ENCODE peak calls at places on chromosomes 16 and 17, in five cellular contexts. W, T, E, R and C are unnamed samples.

GRCh38 chr17:73782641-73783381 is 138.6 kb upstream of the SDK2 start:
- DNase-seq in W (no peak), T (no peak), E (no peak), R (no peak), C (no peak)

GRCh38 chr17:31787857-31788570 is 71.0 kb downstream of the COPRS start:
- DNase-seq in W (peak; percentile 86), T (no peak), E (peak; percentile 57), R (peak; percentile 83), C (peak; percentile 96)

GRCh38 chr17:37447641-37448040 is 41.0 kb downstream of the TADA2A start:
- DNase-seq in W (peak; percentile 44), T (no peak), E (no peak), R (peak; percentile 45), C (peak; percentile 83)

GRCh38 chr16:89093602-89094251 is at the start of gene ACSF3:
- DNase-seq in W (peak; percentile 22), T (peak; percentile 89), E (no peak), R (peak; percentile 82), C (peak; percentile 80)

GRCh38 chr17:49910094-49910857 is 58.7 kb upstream of the DLX4 start:
- DNase-seq in W (no peak), T (no peak), E (no peak), R (peak; percentile 6), C (peak; percentile 67)

GRCh38 chr16:66984902-66985311 is 3.5 kb upstream of the CES4A start:
- DNase-seq in W (no peak), T (no peak), E (no peak), R (no peak), C (no peak)

GRCh38 chr16:27795992-27796614 is 246.2 kb downstream of the KATNIP start:
- DNase-seq in W (no peak), T (no peak), E (no peak), R (peak; percentile 55), C (peak; percentile 55)

GRCh38 chr16:10256855-10257641 is 74.8 kb upstream of the GRIN2A start:
- DNase-seq in W (no peak), T (no peak), E (no peak), R (peak; percentile 66), C (peak; percentile 51)

GRCh38 chr17:60529806-60530205 is 3.8 kb upstream of the APPBP2 start:
- DNase-seq in W (no peak), T (no peak), E (no peak), R (no peak), C (no peak)

GRCh38 chr17:29089601-29090044 is 46.7 kb downstream of the PIPOX start:
- DNase-seq in W (no peak), T (no peak), E (no peak), R (no peak), C (no peak)

GRCh38 chr16:30924086-30924714 is 828 bp downstream of the FBXL19 start:
- DNase-seq in W (no peak), T (no peak), E (no peak), R (peak; percentile 37), C (peak; percentile 25)

GRCh38 chr16:17277981-17278381 is 192.8 kb downstream of the XYLT1 start:
- DNase-seq in W (no peak), T (no peak), E (no peak), R (peak; percentile 24), C (peak; percentile 12)

GRCh38 chr17:7846765-7847661 is 7.9 kb upstream of the TMEM88 start:
- DNase-seq in W (no peak), T (peak; percentile 56), E (no peak), R (no peak), C (no peak)

GRCh38 chr17:44038604-44039007 is 23.8 kb upstream of the TMEM101 start:
- DNase-seq in W (no peak), T (no peak), E (no peak), R (no peak), C (no peak)

GRCh38 chr16:2428787-2429036 is 535 bp upstream of the CCNF start:
- DNase-seq in W (no peak), T (no peak), E (no peak), R (no peak), C (no peak)

GRCh38 chr17:15348030-15348429 is 6.6 kb upstream of the TEKT3 start:
- DNase-seq in W (peak; percentile 36), T (no peak), E (no peak), R (peak; percentile 50), C (peak; percentile 57)

GRCh38 chr16:49181812-49182211 is 99.8 kb downstream of the CBLN1 start:
- DNase-seq in W (no peak), T (no peak), E (no peak), R (no peak), C (no peak)

GRCh38 chr16:49754495-49755290 is 101.2 kb downstream of the ZNF423 start:
- DNase-seq in W (peak; percentile 55), T (no peak), E (no peak), R (peak; percentile 51), C (peak; percentile 62)

GRCh38 chr16:1512774-1513173 is 19.6 kb downstream of the TELO2 start:
- DNase-seq in W (no peak), T (no peak), E (no peak), R (no peak), C (no peak)

GRCh38 chr17:74550602-74551001 is 4.7 kb upstream of the CD300C start:
- DNase-seq in W (no peak), T (no peak), E (no peak), R (no peak), C (no peak)

GRCh38 chr17:48052956-48053757 is 5.0 kb downstream of the NFE2L1 start:
- DNase-seq in W (no peak), T (peak; percentile 86), E (peak; percentile 20), R (peak; percentile 47), C (peak; percentile 45)

GRCh38 chr17:48056246-48056745 is 8.1 kb downstream of the NFE2L1 start:
- DNase-seq in W (no peak), T (no peak), E (no peak), R (no peak), C (no peak)

GRCh38 chr17:48055531-48056245 is 7.5 kb downstream of the NFE2L1 start:
- DNase-seq in W (peak; percentile 30), T (no peak), E (no peak), R (peak; percentile 94), C (peak; percentile 86)

GRCh38 chr17:48053758-48054237 is 5.6 kb downstream of the NFE2L1 start:
- DNase-seq in W (no peak), T (no peak), E (no peak), R (no peak), C (no peak)

GRCh38 chr17:48054238-48055185 is 6.4 kb downstream of the NFE2L1 start:
- DNase-seq in W (peak; percentile 75), T (peak; percentile 74), E (no peak), R (peak; percentile 61), C (peak; percentile 88)
- H3K4me1 ChIP-seq in W (peaks cover 56% of the 10 kb centered on the region), T (peaks cover 89% of the 10 kb centered on the region), E (peaks cover 50% of the 10 kb centered on the region), R (peaks cover 59% of the 10 kb centered on the region), C (peaks cover 68% of the 10 kb centered on the region)

GRCh38 chr17:76714336-76714735 is 3.6 kb upstream of the MXRA7 start:
- DNase-seq in W (no peak), T (no peak), E (no peak), R (no peak), C (no peak)
- H3K4me1 ChIP-seq in W (peaks cover 38% of the 10 kb centered on the region), T (peaks cover 59% of the 10 kb centered on the region), E (peaks cover 6% of the 10 kb centered on the region), R (peaks cover 43% of the 10 kb centered on the region), C (peaks cover 42% of the 10 kb centered on the region)

GRCh38 chr17:17830740-17831207 is 6.0 kb downstream of the SREBF1 start:
- DNase-seq in W (no peak), T (no peak), E (no peak), R (no peak), C (no peak)

GRCh38 chr17:17830269-17830567 is 6.6 kb downstream of the SREBF1 start:
- DNase-seq in W (no peak), T (no peak), E (no peak), R (no peak), C (no peak)

GRCh38 chr17:17832040-17832363 is 4.8 kb downstream of the SREBF1 start:
- DNase-seq in W (no peak), T (no peak), E (no peak), R (no peak), C (no peak)

GRCh38 chr17:17833664-17834357 is 3.0 kb downstream of the SREBF1 start:
- DNase-seq in W (no peak), T (no peak), E (no peak), R (no peak), C (no peak)

GRCh38 chr17:17831208-17832039 is 5.4 kb downstream of the SREBF1 start:
- DNase-seq in W (no peak), T (no peak), E (no peak), R (no peak), C (peak; percentile 47)
- H3K4me1 ChIP-seq in W (peaks cover 18% of the 10 kb centered on the region), T (peaks cover 48% of the 10 kb centered on the region), E (peaks cover 10% of the 10 kb centered on the region), R (peaks cover 37% of the 10 kb centered on the region), C (peaks cover 3% of the 10 kb centered on the region)

GRCh38 chr16:74661064-74661463 is 5.6 kb downstream of the RFWD3 start:
- DNase-seq in W (no peak), T (no peak), E (no peak), R (no peak), C (no peak)
- H3K4me1 ChIP-seq in W (no peaks in the 10 kb centered on the region), T (peaks cover 10% of the 10 kb centered on the region), E (peaks cover 8% of the 10 kb centered on the region), R (peaks cover 7% of the 10 kb centered on the region), C (no peaks in the 10 kb centered on the region)

GRCh38 chr17:77460514-77461046 is 319.8 kb downstream of the SEC14L1 start:
- DNase-seq in W (no peak), T (no peak), E (no peak), R (no peak), C (no peak)
- H3K4me1 ChIP-seq in W (peaks cover 40% of the 10 kb centered on the region), T (peaks cover 69% of the 10 kb centered on the region), E (peaks cover 5% of the 10 kb centered on the region), R (peaks cover 5% of the 10 kb centered on the region), C (peaks cover 11% of the 10 kb centered on the region)